ENCODE peak calls at places on chromosomes 1 and 21, in six cellular contexts. V is stimulated activated CD8-positive, alpha-beta memory T cell treated with anti-CD3 and anti-CD28 coated beads, Interleukin-7, amount 100 ng/mL, for 1 hour; B is ELF-1; X is stimulated activated CD4-positive, alpha-beta T cell treated with anti-CD3 and anti-CD28 coated beads, Interleukin-12 subunit alpha, Interleukin-12 subunit beta, amount 100 ng/mL, for 48 hours; J is activated CD4-positive, CD25-positive, alpha-beta regulatory T cell; G is EL. I is an unnamed sample.

GRCh38 chr1:151578941-151579340 is 32.9 kb upstream of the SNX27 start:
- DNase-seq in V (no peak), B (no peak), X (no peak), J (no peak), G (no peak), I (no peak)

GRCh38 chr1:43442756-43443155 is 11.0 kb downstream of the HYI start:
- DNase-seq in V (no peak), B (no peak), X (no peak), J (no peak), G (no peak), I (no peak)

GRCh38 chr21:43303240-43304178 is 123.4 kb downstream of the SIK1 start:
- DNase-seq in V (no peak), B (no peak), X (no peak), J (no peak), G (no peak), I (no peak)

GRCh38 chr1:94154989-94155388 is 34.0 kb upstream of the ABCA4 start:
- DNase-seq in V (no peak), B (no peak), X (no peak), J (no peak), G (no peak), I (no peak)

GRCh38 chr1:234912541-234913312 is 215.9 kb downstream of the TOMM20 start:
- DNase-seq in V (no peak), B (no peak), X (no peak), J (no peak), G (no peak), I (no peak)

GRCh38 chr1:63892632-63893395 is 119.0 kb downstream of the ROR1 start:
- DNase-seq in V (no peak), B (no peak), X (no peak), J (no peak), G (peak), I (peak)

GRCh38 chr1:54947540-54947939 is 32.9 kb upstream of the TMEM61 start:
- DNase-seq in V (no peak), B (no peak), X (no peak), J (no peak), G (no peak), I (no peak)

GRCh38 chr1:162191396-162192322 is 122.2 kb downstream of the NOS1AP start:
- DNase-seq in V (no peak), B (peak), X (no peak), J (no peak), G (no peak), I (no peak)

GRCh38 chr1:151537112-151537511 is 3.0 kb upstream of the TUFT1 start:
- DNase-seq in V (no peak), B (peak), X (no peak), J (no peak), G (peak), I (no peak)

GRCh38 chr1:225765982-225766674 is 11.5 kb upstream of the SRP9 start:
- DNase-seq in V (no peak), B (no peak), X (no peak), J (no peak), G (no peak), I (no peak)

GRCh38 chr1:230233786-230234185 is 166.7 kb downstream of the GALNT2 start:
- DNase-seq in V (no peak), B (no peak), X (no peak), J (no peak), G (no peak), I (no peak)

GRCh38 chr21:38824124-38824822 is 18.5 kb downstream of the ETS2 start:
- DNase-seq in V (no peak), B (no peak), X (no peak), J (no peak), G (peak), I (no peak)

GRCh38 chr1:17276568-17276967 is 27.7 kb downstream of the PADI3 start:
- DNase-seq in V (no peak), B (no peak), X (no peak), J (no peak), G (peak), I (no peak)

GRCh38 chr1:33300673-33301072 is 20.2 kb downstream of the A3GALT2 start:
- DNase-seq in V (no peak), B (no peak), X (no peak), J (no peak), G (peak), I (no peak)

GRCh38 chr1:57422271-57423134 is 1.4 kb downstream of the DAB1 start:
- DNase-seq in V (no peak), B (peak), X (no peak), J (no peak), G (peak), I (peak)

GRCh38 chr1:94828251-94828650 is 8.1 kb downstream of the SLC44A3 start:
- DNase-seq in V (no peak), B (no peak), X (no peak), J (no peak), G (no peak), I (no peak)

GRCh38 chr1:64578270-64578973 is 108.5 kb downstream of the CACHD1 start:
- DNase-seq in V (no peak), B (no peak), X (no peak), J (no peak), G (no peak), I (no peak)

GRCh38 chr1:245874942-245875580 is 632.0 kb downstream of the SMYD3 start:
- DNase-seq in V (no peak), B (no peak), X (no peak), J (no peak), G (peak), I (no peak)

GRCh38 chr1:204089044-204089751 is 16.3 kb downstream of the SOX13 start:
- DNase-seq in V (no peak), B (no peak), X (no peak), J (no peak), G (peak), I (no peak)

GRCh38 chr21:38793060-38793459 is 12.7 kb upstream of the ETS2 start:
- DNase-seq in V (no peak), B (no peak), X (no peak), J (no peak), G (no peak), I (no peak)

GRCh38 chr1:47587891-47588582 is 150.2 kb downstream of the FOXD2 start:
- DNase-seq in V (no peak), B (peak), X (no peak), J (no peak), G (no peak), I (no peak)

GRCh38 chr1:54798206-54798605 is 2.9 kb downstream of the TTC22 start:
- DNase-seq in V (no peak), B (no peak), X (no peak), J (no peak), G (no peak), I (no peak)

GRCh38 chr1:101996830-101997485 is at the start of gene OLFM3:
- DNase-seq in V (no peak), B (peak), X (no peak), J (no peak), G (peak), I (peak)

GRCh38 chr1:223695014-223695413 is 17.3 kb upstream of the CAPN2 start:
- DNase-seq in V (no peak), B (no peak), X (no peak), J (no peak), G (no peak), I (no peak)

GRCh38 chr1:47906009-47906432 is 91.2 kb downstream of the TRABD2B start:
- DNase-seq in V (no peak), B (no peak), X (no peak), J (no peak), G (no peak), I (no peak)

GRCh38 chr1:47575855-47576757 is 138.3 kb downstream of the FOXD2 start:
- DNase-seq in V (no peak), B (no peak), X (no peak), J (no peak), G (peak), I (no peak)

GRCh38 chr1:935751-936231 is 12.1 kb downstream of the SAMD11 start:
- DNase-seq in V (no peak), B (peak), X (no peak), J (no peak), G (no peak), I (peak)

GRCh38 chr21:46215436-46216131 is 13.0 kb downstream of the LSS start:
- DNase-seq in V (no peak), B (no peak), X (no peak), J (no peak), G (no peak), I (no peak)

GRCh38 chr1:35188578-35189392 is 4.2 kb downstream of the SFPQ start:
- DNase-seq in V (no peak), B (no peak), X (no peak), J (no peak), G (no peak), I (no peak)

GRCh38 chr21:42478504-42478903 is 17.5 kb downstream of the RSPH1 start:
- DNase-seq in V (no peak), B (no peak), X (no peak), J (no peak), G (no peak), I (no peak)

GRCh38 chr1:67019600-67020136 is 34.3 kb downstream of the SLC35D1 start:
- DNase-seq in V (no peak), B (peak), X (no peak), J (no peak), G (peak), I (no peak)

GRCh38 chr1:912740-913301 is 10.9 kb upstream of the SAMD11 start:
- DNase-seq in V (no peak), B (no peak), X (no peak), J (no peak), G (no peak), I (peak)